ENCODE peak calls at places on chromosomes 4 and X, in five cellular contexts. One of them, this sample, is unnamed.

GRCh38 chr4:184810720-184811119 is 15.0 kb downstream of the ACSL1 start:
- DNase-seq in T47D: no peak
- DNase-seq in breast epithelium: no peak
- DNase-seq in stimulated activated CD4-positive, alpha-beta T cell treated with anti-CD3 and anti-CD28 coated beads, Interleukin-1b, Interleukin-23, amount 100 ng/mL, for 24 hours: no peak
- DNase-seq in NCI-H1417: no peak
- DNase-seq in this sample: no peak

GRCh38 chrX:53714580-53715335 is 28.2 kb upstream of the HUWE1 start:
- DNase-seq in T47D: peak
- DNase-seq in breast epithelium: peak
- DNase-seq in stimulated activated CD4-positive, alpha-beta T cell treated with anti-CD3 and anti-CD28 coated beads, Interleukin-1b, Interleukin-23, amount 100 ng/mL, for 24 hours: no peak
- DNase-seq in NCI-H1417: no peak
- DNase-seq in this sample: no peak

GRCh38 chrX:129612396-129612795 is 42.4 kb downstream of the APLN start:
- DNase-seq in T47D: no peak
- DNase-seq in breast epithelium: no peak
- DNase-seq in stimulated activated CD4-positive, alpha-beta T cell treated with anti-CD3 and anti-CD28 coated beads, Interleukin-1b, Interleukin-23, amount 100 ng/mL, for 24 hours: no peak
- DNase-seq in NCI-H1417: no peak
- DNase-seq in this sample: no peak

GRCh38 chrX:9610774-9611392 is 146.0 kb downstream of the TBL1X start:
- DNase-seq in T47D: no peak
- DNase-seq in breast epithelium: no peak
- DNase-seq in stimulated activated CD4-positive, alpha-beta T cell treated with anti-CD3 and anti-CD28 coated beads, Interleukin-1b, Interleukin-23, amount 100 ng/mL, for 24 hours: no peak
- DNase-seq in NCI-H1417: no peak
- DNase-seq in this sample: no peak

GRCh38 chr4:123419885-123420743 is 23.5 kb downstream of the SPRY1 start:
- DNase-seq in T47D: no peak
- DNase-seq in breast epithelium: no peak
- DNase-seq in stimulated activated CD4-positive, alpha-beta T cell treated with anti-CD3 and anti-CD28 coated beads, Interleukin-1b, Interleukin-23, amount 100 ng/mL, for 24 hours: no peak
- DNase-seq in NCI-H1417: no peak
- DNase-seq in this sample: no peak

GRCh38 chr4:89196745-89197144 is 85.4 kb downstream of the TIGD2 start:
- DNase-seq in T47D: no peak
- DNase-seq in breast epithelium: no peak
- DNase-seq in stimulated activated CD4-positive, alpha-beta T cell treated with anti-CD3 and anti-CD28 coated beads, Interleukin-1b, Interleukin-23, amount 100 ng/mL, for 24 hours: no peak
- DNase-seq in NCI-H1417: no peak
- DNase-seq in this sample: no peak

GRCh38 chrX:46571423-46572294 is 1.9 kb upstream of the CHST7 start:
- DNase-seq in T47D: no peak
- DNase-seq in breast epithelium: no peak
- DNase-seq in stimulated activated CD4-positive, alpha-beta T cell treated with anti-CD3 and anti-CD28 coated beads, Interleukin-1b, Interleukin-23, amount 100 ng/mL, for 24 hours: no peak
- DNase-seq in NCI-H1417: no peak
- DNase-seq in this sample: no peak

GRCh38 chr4:82275431-82276423 is 98.1 kb downstream of the HNRNPD start:
- DNase-seq in T47D: no peak
- DNase-seq in breast epithelium: no peak
- DNase-seq in stimulated activated CD4-positive, alpha-beta T cell treated with anti-CD3 and anti-CD28 coated beads, Interleukin-1b, Interleukin-23, amount 100 ng/mL, for 24 hours: no peak
- DNase-seq in NCI-H1417: no peak
- DNase-seq in this sample: no peak

GRCh38 chr4:184937745-184938144 is 80.5 kb upstream of the HELT start:
- DNase-seq in T47D: no peak
- DNase-seq in breast epithelium: no peak
- DNase-seq in stimulated activated CD4-positive, alpha-beta T cell treated with anti-CD3 and anti-CD28 coated beads, Interleukin-1b, Interleukin-23, amount 100 ng/mL, for 24 hours: no peak
- DNase-seq in NCI-H1417: peak
- DNase-seq in this sample: no peak

GRCh38 chrX:130247996-130248395 is 20.7 kb downstream of the ZNF280C start:
- DNase-seq in T47D: no peak
- DNase-seq in breast epithelium: no peak
- DNase-seq in stimulated activated CD4-positive, alpha-beta T cell treated with anti-CD3 and anti-CD28 coated beads, Interleukin-1b, Interleukin-23, amount 100 ng/mL, for 24 hours: no peak
- DNase-seq in NCI-H1417: no peak
- DNase-seq in this sample: no peak

GRCh38 chr4:52914051-52914605 is 52.0 kb downstream of the RASL11B start:
- DNase-seq in T47D: no peak
- DNase-seq in breast epithelium: no peak
- DNase-seq in stimulated activated CD4-positive, alpha-beta T cell treated with anti-CD3 and anti-CD28 coated beads, Interleukin-1b, Interleukin-23, amount 100 ng/mL, for 24 hours: no peak
- DNase-seq in NCI-H1417: no peak
- DNase-seq in this sample: peak

GRCh38 chr4:102623622-102624021 is 122.5 kb downstream of the NFKB1 start:
- DNase-seq in T47D: no peak
- DNase-seq in breast epithelium: no peak
- DNase-seq in stimulated activated CD4-positive, alpha-beta T cell treated with anti-CD3 and anti-CD28 coated beads, Interleukin-1b, Interleukin-23, amount 100 ng/mL, for 24 hours: no peak
- DNase-seq in NCI-H1417: peak
- DNase-seq in this sample: no peak

GRCh38 chr4:665381-665750 is 8.7 kb downstream of the ATP5ME start:
- DNase-seq in T47D: no peak
- DNase-seq in breast epithelium: no peak
- DNase-seq in stimulated activated CD4-positive, alpha-beta T cell treated with anti-CD3 and anti-CD28 coated beads, Interleukin-1b, Interleukin-23, amount 100 ng/mL, for 24 hours: no peak
- DNase-seq in NCI-H1417: no peak
- DNase-seq in this sample: no peak

GRCh38 chrX:106931831-106932491 is 11.8 kb downstream of the CLDN2 start:
- DNase-seq in T47D: no peak
- DNase-seq in breast epithelium: no peak
- DNase-seq in stimulated activated CD4-positive, alpha-beta T cell treated with anti-CD3 and anti-CD28 coated beads, Interleukin-1b, Interleukin-23, amount 100 ng/mL, for 24 hours: no peak
- DNase-seq in NCI-H1417: no peak
- DNase-seq in this sample: no peak

GRCh38 chrX:29172880-29173279 is 585.6 kb downstream of the IL1RAPL1 start:
- DNase-seq in T47D: no peak
- DNase-seq in breast epithelium: no peak
- DNase-seq in stimulated activated CD4-positive, alpha-beta T cell treated with anti-CD3 and anti-CD28 coated beads, Interleukin-1b, Interleukin-23, amount 100 ng/mL, for 24 hours: no peak
- DNase-seq in NCI-H1417: no peak
- DNase-seq in this sample: no peak

GRCh38 chrX:41076742-41077141 is 8.5 kb upstream of the USP9X start:
- DNase-seq in T47D: no peak
- DNase-seq in breast epithelium: no peak
- DNase-seq in stimulated activated CD4-positive, alpha-beta T cell treated with anti-CD3 and anti-CD28 coated beads, Interleukin-1b, Interleukin-23, amount 100 ng/mL, for 24 hours: no peak
- DNase-seq in NCI-H1417: no peak
- DNase-seq in this sample: no peak

GRCh38 chrX:110671068-110671803 is 124.4 kb downstream of the CHRDL1 start:
- DNase-seq in T47D: no peak
- DNase-seq in breast epithelium: no peak
- DNase-seq in stimulated activated CD4-positive, alpha-beta T cell treated with anti-CD3 and anti-CD28 coated beads, Interleukin-1b, Interleukin-23, amount 100 ng/mL, for 24 hours: no peak
- DNase-seq in NCI-H1417: no peak
- DNase-seq in this sample: no peak

GRCh38 chr4:28354874-28355273 is 1494.2 kb downstream of the STIM2 start:
- DNase-seq in T47D: no peak
- DNase-seq in breast epithelium: no peak
- DNase-seq in stimulated activated CD4-positive, alpha-beta T cell treated with anti-CD3 and anti-CD28 coated beads, Interleukin-1b, Interleukin-23, amount 100 ng/mL, for 24 hours: no peak
- DNase-seq in NCI-H1417: peak
- DNase-seq in this sample: no peak